ENCODE peak calls at places on chromosomes 3 and 15, in five cellular contexts. T, R, L, G and K are unnamed samples.

GRCh38 chr3:161177996-161178395 is 43.1 kb upstream of the NMD3 start:
- DNase-seq in T (no peak), R (no peak), L (no peak), G (no peak), K (no peak)

GRCh38 chr15:48415036-48415886 is 84.0 kb downstream of the DUT start:
- DNase-seq in T (no peak), R (peak; percentile 75), L (no peak), G (no peak), K (no peak)

GRCh38 chr15:52112203-52112750 is 298 bp downstream of the BCL2L10 start:
- DNase-seq in T (no peak), R (peak; percentile 61), L (peak; percentile 53), G (peak; percentile 68), K (no peak)

GRCh38 chr15:93196136-93196670 is 107.2 kb upstream of the RGMA start:
- DNase-seq in T (no peak), R (no peak), L (no peak), G (no peak), K (no peak)

GRCh38 chr15:43215961-43216360 is 4.9 kb downstream of the EPB42 start:
- DNase-seq in T (no peak), R (peak; percentile 26), L (no peak), G (peak; percentile 32), K (peak; percentile 14)

GRCh38 chr3:132231633-132232032 is 85.6 kb upstream of the ACP3 start:
- DNase-seq in T (no peak), R (peak; percentile 76), L (no peak), G (no peak), K (no peak)

GRCh38 chr3:23824699-23825444 is 19.1 kb downstream of the UBE2E1 start:
- DNase-seq in T (no peak), R (no peak), L (no peak), G (no peak), K (no peak)

GRCh38 chr3:101865751-101866509 is 16.6 kb downstream of the NFKBIZ start:
- DNase-seq in T (no peak), R (peak; percentile 47), L (no peak), G (no peak), K (no peak)

GRCh38 chr15:92205255-92205739 is 188.4 kb upstream of the ST8SIA2 start:
- DNase-seq in T (no peak), R (no peak), L (peak; percentile 24), G (peak; percentile 54), K (no peak)

GRCh38 chr3:183895296-183895695 is 10.6 kb upstream of the PARL start:
- DNase-seq in T (peak; percentile 21), R (peak; percentile 75), L (no peak), G (no peak), K (no peak)

GRCh38 chr3:150054635-150055034 is 83.9 kb upstream of the PFN2 start:
- DNase-seq in T (no peak), R (no peak), L (no peak), G (no peak), K (no peak)

GRCh38 chr3:195209836-195210551 is 61.0 kb downstream of the XXYLT1 start:
- DNase-seq in T (peak; percentile 22), R (peak; percentile 93), L (peak; percentile 60), G (no peak), K (peak; percentile 70)

GRCh38 chr15:70679919-70680231 is 83.5 kb downstream of the UACA start:
- DNase-seq in T (no peak), R (no peak), L (no peak), G (no peak), K (no peak)
- TF ChIP-seq CTCF in T (no peak), R (no peak), L (no peak), G (no peak), K (no peak)

DNA sequence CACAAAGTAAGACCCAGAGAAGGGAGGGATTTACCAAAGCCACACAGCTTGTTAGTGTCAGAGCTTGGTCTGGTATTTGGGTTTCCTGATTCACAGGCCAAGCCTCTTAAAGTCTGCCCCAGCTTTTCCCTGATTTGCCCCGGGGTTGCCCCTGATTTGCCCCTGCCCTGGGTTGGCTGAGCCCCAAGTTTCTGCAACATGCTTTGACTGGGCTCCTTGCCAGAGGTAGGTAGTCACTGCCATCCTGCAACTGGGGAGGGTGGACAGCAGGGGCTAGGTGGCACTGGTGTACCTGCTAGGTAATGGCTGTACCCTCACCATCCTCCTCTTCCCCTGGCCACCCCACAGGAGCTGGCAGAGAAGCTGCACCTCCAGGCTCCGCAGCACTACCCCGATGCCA is 2.5 kb downstream of the MPI start:
- DNase-seq in T (no peak), R (no peak), L (no peak), G (peak; percentile 88), K (no peak)
- TF ChIP-seq CTCF in T (no peak), R (no peak), L (no peak), G (peak; percentile 15), K (no peak)

DNA sequence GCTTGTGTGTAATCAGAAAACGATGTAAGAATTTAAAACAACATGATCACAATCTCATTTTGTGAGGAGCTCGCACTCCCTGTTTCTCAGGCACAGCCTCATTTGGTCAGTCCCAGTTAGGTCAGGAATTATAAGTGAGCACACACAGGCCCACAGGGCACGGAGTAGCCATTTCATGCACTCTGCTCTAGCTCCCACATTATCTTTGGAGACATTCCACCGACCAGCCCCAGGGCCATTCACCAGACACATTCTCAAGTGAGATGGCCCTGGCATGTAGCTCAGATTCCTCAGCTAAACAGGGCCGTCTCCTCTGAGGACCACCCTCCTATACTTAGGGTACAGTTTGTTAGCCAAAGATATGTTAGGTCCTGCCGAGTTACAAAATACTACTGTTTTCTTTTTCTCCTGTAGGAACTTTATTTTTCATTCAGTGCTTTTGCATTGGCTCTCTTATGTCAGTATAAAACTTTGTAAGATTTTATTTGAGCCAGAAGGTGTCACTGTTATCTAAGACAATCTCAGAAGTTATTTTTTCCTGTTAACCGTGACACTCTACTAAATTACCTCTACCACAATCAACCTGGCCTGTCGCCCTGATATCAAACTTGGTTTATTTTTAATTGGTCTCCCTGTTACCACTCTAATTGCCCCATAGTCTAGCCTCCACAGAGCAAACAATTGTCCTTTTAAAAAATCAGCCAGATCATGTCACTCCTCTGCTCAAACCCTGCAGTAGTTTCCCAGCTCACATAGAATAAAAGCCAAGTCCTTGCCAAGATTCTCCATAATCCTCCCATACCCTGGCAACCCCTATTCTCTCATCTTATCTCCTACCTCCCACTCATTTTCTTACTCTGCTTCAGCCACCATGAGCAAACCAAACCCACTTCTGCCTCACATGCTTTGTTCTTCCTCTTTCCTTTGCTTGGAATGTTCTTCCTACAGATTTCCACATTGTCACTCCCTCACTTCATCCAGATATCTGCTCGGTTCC is 105.7 kb downstream of the PPP2R3A start:
- DNase-seq in T (no peak), R (peak; percentile 79), L (no peak), G (no peak), K (no peak)
- TF ChIP-seq CTCF in T (no peak), R (no peak), L (peak; percentile 9), G (peak; percentile 20), K (no peak)

GRCh38 chr15:69413822-69414701 is at the start of gene KIF23:
- DNase-seq in T (peak; percentile 89), R (peak; percentile 97), L (peak; percentile 92), G (peak; percentile 92), K (peak; percentile 75)
- TF ChIP-seq CTCF in T (no peak), R (no peak), L (no peak), G (no peak), K (no peak)

GRCh38 chr3:129938140-129938930 is 36.2 kb upstream of the TRH start:
- DNase-seq in T (no peak), R (no peak), L (no peak), G (no peak), K (no peak)
- TF ChIP-seq CTCF in T (no peak), R (peak; percentile 2), L (no peak), G (no peak), K (peak; percentile 3)

DNA sequence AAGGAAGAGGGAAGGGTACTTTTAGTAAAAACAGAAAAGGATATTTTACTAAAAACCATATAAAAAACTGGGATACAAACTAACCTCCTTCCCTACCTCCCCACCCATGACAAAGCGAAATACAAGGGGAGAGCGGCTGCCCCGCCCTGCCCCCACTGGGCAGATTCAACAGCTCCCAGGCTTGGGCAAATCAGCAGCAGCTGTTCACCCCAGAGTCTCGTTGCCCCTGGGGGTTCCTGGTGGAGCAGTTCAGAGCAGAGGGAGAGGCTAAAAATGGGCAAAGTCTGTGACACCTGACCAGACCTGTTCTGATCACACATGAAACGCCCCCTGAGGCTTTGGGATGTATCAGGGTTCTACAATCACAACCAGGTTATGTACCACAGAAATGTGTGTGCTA is 2.5 kb upstream of the ETFA start:
- DNase-seq in T (no peak), R (no peak), L (no peak), G (no peak), K (no peak)
- TF ChIP-seq CTCF in T (no peak), R (no peak), L (no peak), G (no peak), K (no peak)

DNA sequence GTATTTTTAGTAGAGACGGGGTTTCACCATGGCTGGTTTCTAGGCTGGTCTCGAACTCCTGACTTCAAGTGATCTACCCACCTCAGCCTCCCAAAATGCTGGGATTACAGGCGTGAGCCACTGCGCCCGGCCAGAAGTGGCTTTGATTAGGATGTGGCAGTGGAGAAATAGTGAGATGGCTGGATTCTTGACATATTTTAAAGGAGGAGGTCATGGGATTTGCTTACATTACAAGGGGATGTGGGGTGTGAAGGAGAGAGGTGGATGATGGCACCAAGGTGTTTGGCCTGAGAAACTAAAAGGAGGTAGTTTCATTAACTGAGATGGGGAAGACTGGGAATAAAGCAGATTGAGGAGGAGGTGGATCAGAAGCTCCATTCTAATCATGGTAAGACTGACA is 15.0 kb upstream of the LTF start:
- DNase-seq in T (no peak), R (no peak), L (no peak), G (peak; percentile 1), K (no peak)
- TF ChIP-seq CTCF in T (no peak), R (no peak), L (no peak), G (no peak), K (no peak)

DNA sequence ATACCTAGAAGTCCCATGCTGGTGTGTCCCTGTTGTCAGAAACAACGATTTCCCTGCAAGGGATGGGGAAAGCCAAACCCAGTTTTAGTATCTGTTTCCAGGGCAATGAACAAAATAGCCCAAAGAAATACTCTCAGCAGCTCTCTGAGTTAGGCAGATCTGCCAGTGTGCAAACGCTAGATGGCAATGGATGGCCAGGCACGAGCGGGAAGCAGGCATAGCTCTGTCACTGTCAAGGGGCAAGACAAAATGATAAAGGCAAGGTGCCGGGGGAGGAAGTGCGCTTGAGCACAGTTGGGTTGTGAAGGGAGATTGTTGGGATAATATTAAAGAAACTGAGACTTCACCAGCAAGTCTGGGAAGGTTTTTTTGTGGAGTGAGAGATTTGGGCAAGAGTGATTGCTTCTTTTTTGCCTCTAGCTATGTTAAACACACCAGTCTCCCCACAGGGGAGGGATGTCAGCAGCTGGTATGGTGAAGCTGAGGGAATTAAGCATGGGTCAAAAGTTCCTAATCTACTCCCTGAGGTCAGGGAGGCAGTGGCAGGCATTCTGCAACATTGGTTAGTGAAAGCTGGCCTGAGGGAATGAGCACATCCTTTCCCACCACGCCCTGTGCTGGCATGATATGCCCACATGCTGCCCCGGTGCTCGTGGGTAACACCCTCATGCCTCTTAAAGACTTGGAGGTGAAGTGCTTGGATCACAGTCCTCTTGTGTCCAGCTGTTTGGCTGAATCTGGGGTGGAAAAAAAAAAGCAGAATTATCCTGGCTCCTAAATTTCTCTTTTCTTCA is 117.6 kb downstream of the PDCD6IP start:
- DNase-seq in T (peak; percentile 26), R (peak; percentile 22), L (peak; percentile 18), G (no peak), K (no peak)
- TF ChIP-seq CTCF in T (no peak), R (peak; percentile 25), L (no peak), G (no peak), K (peak; percentile 13)

GRCh38 chr15:45790325-45790943 is 155.6 kb downstream of the SQOR start:
- DNase-seq in T (peak; percentile 30), R (peak; percentile 30), L (peak; percentile 17), G (no peak), K (no peak)
- TF ChIP-seq CTCF in T (peak; percentile 71), R (peak; percentile 61), L (peak; percentile 51), G (peak; percentile 57), K (peak; percentile 47)

GRCh38 chr3:47002490-47003410 is 23.3 kb downstream of the NBEAL2 start:
- DNase-seq in T (peak; percentile 36), R (no peak), L (no peak), G (no peak), K (no peak)
- TF ChIP-seq CTCF in T (no peak), R (no peak), L (no peak), G (no peak), K (no peak)